ENCODE peak calls at places on chromosomes 13 and 19, in five cellular contexts. One of them, this sample, is unnamed.

GRCh38 chr13:42946927-42947326 is 45.1 kb downstream of the EPSTI1 start:
- DNase-seq in stimulated activated CD4-positive, alpha-beta T cell treated with anti-CD3 and anti-CD28 coated beads, Interleukin-12 subunit alpha, Interleukin-12 subunit beta, amount 100 ng/mL, for 24 hours: no peak
- DNase-seq in pancreas: no peak
- DNase-seq in activated effector memory CD4-positive, alpha-beta T cell treated with Interleukin-2 at 50 U/mL for 16 hours: no peak
- DNase-seq in stimulated activated CD8-positive, alpha-beta memory T cell treated with anti-CD3 and anti-CD28 coated beads, Interleukin-12 subunit alpha, Interleukin-12 subunit beta, amount 100 ng/mL, for 4 hours: no peak
- DNase-seq in this sample: no peak

GRCh38 chr13:30868806-30869470 is 37.1 kb upstream of the MEDAG start:
- DNase-seq in stimulated activated CD4-positive, alpha-beta T cell treated with anti-CD3 and anti-CD28 coated beads, Interleukin-12 subunit alpha, Interleukin-12 subunit beta, amount 100 ng/mL, for 24 hours: no peak
- DNase-seq in activated effector memory CD4-positive, alpha-beta T cell treated with Interleukin-2 at 50 U/mL for 16 hours: no peak
- DNase-seq in pancreas: no peak
- DNase-seq in stimulated activated CD8-positive, alpha-beta memory T cell treated with anti-CD3 and anti-CD28 coated beads, Interleukin-12 subunit alpha, Interleukin-12 subunit beta, amount 100 ng/mL, for 4 hours: no peak
- DNase-seq in this sample: no peak

GRCh38 chr19:18397242-18398202 is at the start of gene LRRC25:
- DNase-seq in pancreas: no peak
- DNase-seq in activated effector memory CD4-positive, alpha-beta T cell treated with Interleukin-2 at 50 U/mL for 16 hours: no peak
- DNase-seq in stimulated activated CD4-positive, alpha-beta T cell treated with anti-CD3 and anti-CD28 coated beads, Interleukin-12 subunit alpha, Interleukin-12 subunit beta, amount 100 ng/mL, for 24 hours: no peak
- DNase-seq in stimulated activated CD8-positive, alpha-beta memory T cell treated with anti-CD3 and anti-CD28 coated beads, Interleukin-12 subunit alpha, Interleukin-12 subunit beta, amount 100 ng/mL, for 4 hours: no peak
- DNase-seq in this sample: no peak

GRCh38 chr13:112442483-112443090 is 66.4 kb downstream of the SPACA7 start:
- DNase-seq in activated effector memory CD4-positive, alpha-beta T cell treated with Interleukin-2 at 50 U/mL for 16 hours: no peak
- DNase-seq in pancreas: peak
- DNase-seq in stimulated activated CD4-positive, alpha-beta T cell treated with anti-CD3 and anti-CD28 coated beads, Interleukin-12 subunit alpha, Interleukin-12 subunit beta, amount 100 ng/mL, for 24 hours: no peak
- DNase-seq in stimulated activated CD8-positive, alpha-beta memory T cell treated with anti-CD3 and anti-CD28 coated beads, Interleukin-12 subunit alpha, Interleukin-12 subunit beta, amount 100 ng/mL, for 4 hours: no peak
- DNase-seq in this sample: no peak

GRCh38 chr13:97125051-97125809 is 96.9 kb upstream of the MBNL2 start:
- DNase-seq in activated effector memory CD4-positive, alpha-beta T cell treated with Interleukin-2 at 50 U/mL for 16 hours: no peak
- DNase-seq in stimulated activated CD8-positive, alpha-beta memory T cell treated with anti-CD3 and anti-CD28 coated beads, Interleukin-12 subunit alpha, Interleukin-12 subunit beta, amount 100 ng/mL, for 4 hours: no peak
- DNase-seq in stimulated activated CD4-positive, alpha-beta T cell treated with anti-CD3 and anti-CD28 coated beads, Interleukin-12 subunit alpha, Interleukin-12 subunit beta, amount 100 ng/mL, for 24 hours: peak
- DNase-seq in pancreas: no peak
- DNase-seq in this sample: no peak

GRCh38 chr19:351976-352625 is 7.5 kb upstream of the MIER2 start:
- DNase-seq in activated effector memory CD4-positive, alpha-beta T cell treated with Interleukin-2 at 50 U/mL for 16 hours: no peak
- DNase-seq in pancreas: peak
- DNase-seq in stimulated activated CD8-positive, alpha-beta memory T cell treated with anti-CD3 and anti-CD28 coated beads, Interleukin-12 subunit alpha, Interleukin-12 subunit beta, amount 100 ng/mL, for 4 hours: no peak
- DNase-seq in stimulated activated CD4-positive, alpha-beta T cell treated with anti-CD3 and anti-CD28 coated beads, Interleukin-12 subunit alpha, Interleukin-12 subunit beta, amount 100 ng/mL, for 24 hours: no peak
- DNase-seq in this sample: no peak

GRCh38 chr13:66835040-66835628 is 395.0 kb downstream of the PCDH9 start:
- DNase-seq in stimulated activated CD4-positive, alpha-beta T cell treated with anti-CD3 and anti-CD28 coated beads, Interleukin-12 subunit alpha, Interleukin-12 subunit beta, amount 100 ng/mL, for 24 hours: no peak
- DNase-seq in activated effector memory CD4-positive, alpha-beta T cell treated with Interleukin-2 at 50 U/mL for 16 hours: no peak
- DNase-seq in stimulated activated CD8-positive, alpha-beta memory T cell treated with anti-CD3 and anti-CD28 coated beads, Interleukin-12 subunit alpha, Interleukin-12 subunit beta, amount 100 ng/mL, for 4 hours: no peak
- DNase-seq in pancreas: peak
- DNase-seq in this sample: peak

GRCh38 chr13:99686157-99686572 is 184.9 kb downstream of the TM9SF2 start:
- DNase-seq in stimulated activated CD4-positive, alpha-beta T cell treated with anti-CD3 and anti-CD28 coated beads, Interleukin-12 subunit alpha, Interleukin-12 subunit beta, amount 100 ng/mL, for 24 hours: no peak
- DNase-seq in stimulated activated CD8-positive, alpha-beta memory T cell treated with anti-CD3 and anti-CD28 coated beads, Interleukin-12 subunit alpha, Interleukin-12 subunit beta, amount 100 ng/mL, for 4 hours: no peak
- DNase-seq in activated effector memory CD4-positive, alpha-beta T cell treated with Interleukin-2 at 50 U/mL for 16 hours: no peak
- DNase-seq in pancreas: peak
- DNase-seq in this sample: peak

GRCh38 chr13:89628567-89628966 is 1718.9 kb upstream of the MIR17HG start:
- DNase-seq in pancreas: no peak
- DNase-seq in stimulated activated CD4-positive, alpha-beta T cell treated with anti-CD3 and anti-CD28 coated beads, Interleukin-12 subunit alpha, Interleukin-12 subunit beta, amount 100 ng/mL, for 24 hours: no peak
- DNase-seq in activated effector memory CD4-positive, alpha-beta T cell treated with Interleukin-2 at 50 U/mL for 16 hours: no peak
- DNase-seq in stimulated activated CD8-positive, alpha-beta memory T cell treated with anti-CD3 and anti-CD28 coated beads, Interleukin-12 subunit alpha, Interleukin-12 subunit beta, amount 100 ng/mL, for 4 hours: no peak
- DNase-seq in this sample: no peak

GRCh38 chr13:99778500-99778899 is 193.1 kb downstream of the ZIC5 start:
- DNase-seq in pancreas: no peak
- DNase-seq in activated effector memory CD4-positive, alpha-beta T cell treated with Interleukin-2 at 50 U/mL for 16 hours: no peak
- DNase-seq in stimulated activated CD8-positive, alpha-beta memory T cell treated with anti-CD3 and anti-CD28 coated beads, Interleukin-12 subunit alpha, Interleukin-12 subunit beta, amount 100 ng/mL, for 4 hours: no peak
- DNase-seq in stimulated activated CD4-positive, alpha-beta T cell treated with anti-CD3 and anti-CD28 coated beads, Interleukin-12 subunit alpha, Interleukin-12 subunit beta, amount 100 ng/mL, for 24 hours: no peak
- DNase-seq in this sample: no peak

GRCh38 chr19:55644191-55644833 is 863 bp downstream of the ZNF581 start:
- DNase-seq in stimulated activated CD4-positive, alpha-beta T cell treated with anti-CD3 and anti-CD28 coated beads, Interleukin-12 subunit alpha, Interleukin-12 subunit beta, amount 100 ng/mL, for 24 hours: no peak
- DNase-seq in stimulated activated CD8-positive, alpha-beta memory T cell treated with anti-CD3 and anti-CD28 coated beads, Interleukin-12 subunit alpha, Interleukin-12 subunit beta, amount 100 ng/mL, for 4 hours: no peak
- DNase-seq in activated effector memory CD4-positive, alpha-beta T cell treated with Interleukin-2 at 50 U/mL for 16 hours: no peak
- DNase-seq in pancreas: no peak
- DNase-seq in this sample: no peak

GRCh38 chr19:22882797-22883196 is 50.7 kb downstream of the ZNF723 start:
- DNase-seq in activated effector memory CD4-positive, alpha-beta T cell treated with Interleukin-2 at 50 U/mL for 16 hours: no peak
- DNase-seq in pancreas: no peak
- DNase-seq in stimulated activated CD4-positive, alpha-beta T cell treated with anti-CD3 and anti-CD28 coated beads, Interleukin-12 subunit alpha, Interleukin-12 subunit beta, amount 100 ng/mL, for 24 hours: no peak
- DNase-seq in stimulated activated CD8-positive, alpha-beta memory T cell treated with anti-CD3 and anti-CD28 coated beads, Interleukin-12 subunit alpha, Interleukin-12 subunit beta, amount 100 ng/mL, for 4 hours: no peak
- DNase-seq in this sample: no peak

GRCh38 chr13:30006246-30006645 is 155.8 kb upstream of the UBL3 start:
- DNase-seq in pancreas: no peak
- DNase-seq in stimulated activated CD8-positive, alpha-beta memory T cell treated with anti-CD3 and anti-CD28 coated beads, Interleukin-12 subunit alpha, Interleukin-12 subunit beta, amount 100 ng/mL, for 4 hours: no peak
- DNase-seq in activated effector memory CD4-positive, alpha-beta T cell treated with Interleukin-2 at 50 U/mL for 16 hours: no peak
- DNase-seq in stimulated activated CD4-positive, alpha-beta T cell treated with anti-CD3 and anti-CD28 coated beads, Interleukin-12 subunit alpha, Interleukin-12 subunit beta, amount 100 ng/mL, for 24 hours: no peak
- DNase-seq in this sample: no peak

GRCh38 chr19:2969104-2969504 is 8.3 kb upstream of the TLE6 start:
- DNase-seq in stimulated activated CD4-positive, alpha-beta T cell treated with anti-CD3 and anti-CD28 coated beads, Interleukin-12 subunit alpha, Interleukin-12 subunit beta, amount 100 ng/mL, for 24 hours: no peak
- DNase-seq in activated effector memory CD4-positive, alpha-beta T cell treated with Interleukin-2 at 50 U/mL for 16 hours: no peak
- DNase-seq in pancreas: peak
- DNase-seq in stimulated activated CD8-positive, alpha-beta memory T cell treated with anti-CD3 and anti-CD28 coated beads, Interleukin-12 subunit alpha, Interleukin-12 subunit beta, amount 100 ng/mL, for 4 hours: no peak
- DNase-seq in this sample: peak

GRCh38 chr19:55674841-55675660 is at the start of gene EPN1:
- DNase-seq in stimulated activated CD4-positive, alpha-beta T cell treated with anti-CD3 and anti-CD28 coated beads, Interleukin-12 subunit alpha, Interleukin-12 subunit beta, amount 100 ng/mL, for 24 hours: peak
- DNase-seq in activated effector memory CD4-positive, alpha-beta T cell treated with Interleukin-2 at 50 U/mL for 16 hours: peak
- DNase-seq in stimulated activated CD8-positive, alpha-beta memory T cell treated with anti-CD3 and anti-CD28 coated beads, Interleukin-12 subunit alpha, Interleukin-12 subunit beta, amount 100 ng/mL, for 4 hours: peak
- DNase-seq in pancreas: peak
- DNase-seq in this sample: peak

GRCh38 chr19:1076951-1077350 is 10.0 kb downstream of the ARHGAP45 start:
- DNase-seq in stimulated activated CD4-positive, alpha-beta T cell treated with anti-CD3 and anti-CD28 coated beads, Interleukin-12 subunit alpha, Interleukin-12 subunit beta, amount 100 ng/mL, for 24 hours: peak
- DNase-seq in activated effector memory CD4-positive, alpha-beta T cell treated with Interleukin-2 at 50 U/mL for 16 hours: peak
- DNase-seq in stimulated activated CD8-positive, alpha-beta memory T cell treated with anti-CD3 and anti-CD28 coated beads, Interleukin-12 subunit alpha, Interleukin-12 subunit beta, amount 100 ng/mL, for 4 hours: peak
- DNase-seq in pancreas: peak
- DNase-seq in this sample: peak

GRCh38 chr19:52524086-52524485 is 3.4 kb upstream of the ZNF808 start:
- DNase-seq in pancreas: no peak
- DNase-seq in stimulated activated CD4-positive, alpha-beta T cell treated with anti-CD3 and anti-CD28 coated beads, Interleukin-12 subunit alpha, Interleukin-12 subunit beta, amount 100 ng/mL, for 24 hours: no peak
- DNase-seq in stimulated activated CD8-positive, alpha-beta memory T cell treated with anti-CD3 and anti-CD28 coated beads, Interleukin-12 subunit alpha, Interleukin-12 subunit beta, amount 100 ng/mL, for 4 hours: no peak
- DNase-seq in activated effector memory CD4-positive, alpha-beta T cell treated with Interleukin-2 at 50 U/mL for 16 hours: no peak
- DNase-seq in this sample: no peak

GRCh38 chr19:55256562-55257460 is 2.0 kb downstream of the PPP6R1 start:
- DNase-seq in stimulated activated CD8-positive, alpha-beta memory T cell treated with anti-CD3 and anti-CD28 coated beads, Interleukin-12 subunit alpha, Interleukin-12 subunit beta, amount 100 ng/mL, for 4 hours: no peak
- DNase-seq in activated effector memory CD4-positive, alpha-beta T cell treated with Interleukin-2 at 50 U/mL for 16 hours: no peak
- DNase-seq in pancreas: no peak
- DNase-seq in stimulated activated CD4-positive, alpha-beta T cell treated with anti-CD3 and anti-CD28 coated beads, Interleukin-12 subunit alpha, Interleukin-12 subunit beta, amount 100 ng/mL, for 24 hours: no peak
- DNase-seq in this sample: no peak

GRCh38 chr13:113493315-113493951 is 2.9 kb upstream of the DCUN1D2 start:
- DNase-seq in stimulated activated CD8-positive, alpha-beta memory T cell treated with anti-CD3 and anti-CD28 coated beads, Interleukin-12 subunit alpha, Interleukin-12 subunit beta, amount 100 ng/mL, for 4 hours: no peak
- DNase-seq in stimulated activated CD4-positive, alpha-beta T cell treated with anti-CD3 and anti-CD28 coated beads, Interleukin-12 subunit alpha, Interleukin-12 subunit beta, amount 100 ng/mL, for 24 hours: no peak
- DNase-seq in pancreas: no peak
- DNase-seq in activated effector memory CD4-positive, alpha-beta T cell treated with Interleukin-2 at 50 U/mL for 16 hours: no peak
- DNase-seq in this sample: no peak

GRCh38 chr13:100542546-100543156 is 45.9 kb downstream of the GGACT start:
- DNase-seq in stimulated activated CD8-positive, alpha-beta memory T cell treated with anti-CD3 and anti-CD28 coated beads, Interleukin-12 subunit alpha, Interleukin-12 subunit beta, amount 100 ng/mL, for 4 hours: no peak
- DNase-seq in activated effector memory CD4-positive, alpha-beta T cell treated with Interleukin-2 at 50 U/mL for 16 hours: no peak
- DNase-seq in stimulated activated CD4-positive, alpha-beta T cell treated with anti-CD3 and anti-CD28 coated beads, Interleukin-12 subunit alpha, Interleukin-12 subunit beta, amount 100 ng/mL, for 24 hours: no peak
- DNase-seq in pancreas: no peak
- DNase-seq in this sample: no peak

GRCh38 chr13:78679329-78679728 is 20.4 kb upstream of the OBI1 start:
- DNase-seq in stimulated activated CD8-positive, alpha-beta memory T cell treated with anti-CD3 and anti-CD28 coated beads, Interleukin-12 subunit alpha, Interleukin-12 subunit beta, amount 100 ng/mL, for 4 hours: no peak
- DNase-seq in pancreas: no peak
- DNase-seq in activated effector memory CD4-positive, alpha-beta T cell treated with Interleukin-2 at 50 U/mL for 16 hours: no peak
- DNase-seq in stimulated activated CD4-positive, alpha-beta T cell treated with anti-CD3 and anti-CD28 coated beads, Interleukin-12 subunit alpha, Interleukin-12 subunit beta, amount 100 ng/mL, for 24 hours: no peak
- DNase-seq in this sample: no peak

GRCh38 chr19:38839816-38840582 is 8.4 kb upstream of the ECH1 start:
- DNase-seq in stimulated activated CD4-positive, alpha-beta T cell treated with anti-CD3 and anti-CD28 coated beads, Interleukin-12 subunit alpha, Interleukin-12 subunit beta, amount 100 ng/mL, for 24 hours: no peak
- DNase-seq in pancreas: peak
- DNase-seq in activated effector memory CD4-positive, alpha-beta T cell treated with Interleukin-2 at 50 U/mL for 16 hours: no peak
- DNase-seq in stimulated activated CD8-positive, alpha-beta memory T cell treated with anti-CD3 and anti-CD28 coated beads, Interleukin-12 subunit alpha, Interleukin-12 subunit beta, amount 100 ng/mL, for 4 hours: no peak
- DNase-seq in this sample: no peak

GRCh38 chr13:42398542-42398941 is 126.6 kb downstream of the AKAP11 start:
- DNase-seq in activated effector memory CD4-positive, alpha-beta T cell treated with Interleukin-2 at 50 U/mL for 16 hours: no peak
- DNase-seq in stimulated activated CD8-positive, alpha-beta memory T cell treated with anti-CD3 and anti-CD28 coated beads, Interleukin-12 subunit alpha, Interleukin-12 subunit beta, amount 100 ng/mL, for 4 hours: no peak
- DNase-seq in pancreas: no peak
- DNase-seq in stimulated activated CD4-positive, alpha-beta T cell treated with anti-CD3 and anti-CD28 coated beads, Interleukin-12 subunit alpha, Interleukin-12 subunit beta, amount 100 ng/mL, for 24 hours: no peak
- DNase-seq in this sample: peak

GRCh38 chr19:30824809-30825208 is 452.6 kb downstream of the ZNF536 start:
- DNase-seq in pancreas: no peak
- DNase-seq in activated effector memory CD4-positive, alpha-beta T cell treated with Interleukin-2 at 50 U/mL for 16 hours: no peak
- DNase-seq in stimulated activated CD8-positive, alpha-beta memory T cell treated with anti-CD3 and anti-CD28 coated beads, Interleukin-12 subunit alpha, Interleukin-12 subunit beta, amount 100 ng/mL, for 4 hours: no peak
- DNase-seq in stimulated activated CD4-positive, alpha-beta T cell treated with anti-CD3 and anti-CD28 coated beads, Interleukin-12 subunit alpha, Interleukin-12 subunit beta, amount 100 ng/mL, for 24 hours: no peak
- DNase-seq in this sample: no peak

GRCh38 chr13:53873558-53873957 is 844.9 kb downstream of the OLFM4 start:
- DNase-seq in stimulated activated CD8-positive, alpha-beta memory T cell treated with anti-CD3 and anti-CD28 coated beads, Interleukin-12 subunit alpha, Interleukin-12 subunit beta, amount 100 ng/mL, for 4 hours: no peak
- DNase-seq in pancreas: no peak
- DNase-seq in activated effector memory CD4-positive, alpha-beta T cell treated with Interleukin-2 at 50 U/mL for 16 hours: no peak
- DNase-seq in stimulated activated CD4-positive, alpha-beta T cell treated with anti-CD3 and anti-CD28 coated beads, Interleukin-12 subunit alpha, Interleukin-12 subunit beta, amount 100 ng/mL, for 24 hours: no peak
- DNase-seq in this sample: no peak